ENCODE peak calls at places on chromosome 7, in ten cellular contexts. K, F, Q, V, T, U, J, O, N and X are unnamed samples. For H3K27me3, the result is how much of the 10 kb centered on the place peaks cover.

GRCh38 chr7:84145892-84146291 is 48.7 kb downstream of the SEMA3A start:
- DNase-seq in U (no peak), Q (no peak), N (no peak), T (no peak), O (no peak), V (no peak), J (no peak), K (peak), F (no peak), X (no peak)

GRCh38 chr7:135186841-135187253 is 16.3 kb upstream of the CYREN start:
- DNase-seq in O (no peak), T (no peak), F (no peak), N (no peak), J (no peak), V (no peak), U (no peak), Q (no peak), K (no peak), X (no peak)

GRCh38 chr7:65749039-65749438 is 123.8 kb upstream of the VKORC1L1 start:
- DNase-seq in U (no peak), V (no peak), K (no peak), Q (no peak), F (no peak), T (no peak), N (no peak), O (no peak), J (no peak), X (peak)

GRCh38 chr7:74203157-74203556 is 6.6 kb upstream of the LAT2 start:
- DNase-seq in J (peak), U (peak), T (peak), Q (no peak), K (peak), F (no peak), N (peak), O (peak), V (no peak), X (no peak)

GRCh38 chr7:38257350-38257677 is 16.1 kb downstream of the TARP start:
- DNase-seq in U (no peak), Q (no peak), N (no peak), K (no peak), J (no peak), V (no peak), O (no peak), F (no peak), T (no peak), X (no peak)

GRCh38 chr7:125061-125471 is 67.3 kb upstream of the FAM20C start:
- DNase-seq in N (no peak), K (no peak), J (no peak), V (no peak), T (no peak), U (no peak), O (no peak), Q (no peak), F (no peak), X (no peak)

GRCh38 chr7:84533209-84533608 is 338.6 kb upstream of the SEMA3A start:
- DNase-seq in T (no peak), N (no peak), V (no peak), J (no peak), Q (no peak), K (no peak), U (no peak), F (no peak), O (no peak), X (no peak)

GRCh38 chr7:130463553-130464434 is 23.0 kb upstream of the CEP41 start:
- DNase-seq in V (no peak), O (no peak), U (no peak), Q (no peak), K (no peak), N (no peak), J (no peak), F (no peak), T (peak), X (no peak)

GRCh38 chr7:98283127-98283886 is 1.8 kb downstream of the BRI3 start:
- DNase-seq in O (peak), K (peak), N (no peak), T (peak), V (no peak), J (no peak), Q (no peak), F (no peak), U (peak), X (no peak)

GRCh38 chr7:98418271-98418635 is 17.4 kb upstream of the BAIAP2L1 start:
- DNase-seq in Q (no peak), K (peak), O (no peak), J (no peak), U (no peak), T (no peak), F (no peak), N (no peak), V (no peak), X (no peak)

GRCh38 chr7:127776776-127777390 is 124.9 kb downstream of the SND1 start:
- DNase-seq in J (no peak), T (no peak), Q (no peak), U (peak), O (no peak), K (peak), F (no peak), N (no peak), V (no peak), X (no peak)

GRCh38 chr7:76358053-76358477 is 726 bp downstream of the YWHAG start:
- DNase-seq in Q (no peak), U (peak), V (no peak), N (peak), T (peak), J (peak), F (peak), K (peak), O (no peak), X (peak)

GRCh38 chr7:25698709-25699108 is 453.3 kb upstream of the NFE2L3 start:
- DNase-seq in J (no peak), Q (no peak), N (no peak), U (no peak), O (no peak), T (no peak), K (no peak), V (no peak), F (no peak), X (no peak)

GRCh38 chr7:140367528-140367927 is 30.8 kb downstream of the SLC37A3 start:
- DNase-seq in K (no peak), O (no peak), J (no peak), T (no peak), N (no peak), U (no peak), Q (no peak), F (no peak), V (no peak), X (no peak)

GRCh38 chr7:113291058-113291457 is 172.7 kb upstream of the SMIM30 start:
- DNase-seq in F (no peak), J (no peak), O (no peak), Q (no peak), T (no peak), U (no peak), K (no peak), N (no peak), V (no peak), X (no peak)

GRCh38 chr7:142856565-142857245 is 1.8 kb downstream of the EPHB6 start:
- DNase-seq in J (no peak), N (peak), U (no peak), K (no peak), T (no peak), V (no peak), O (peak), Q (no peak), F (no peak), X (no peak)

GRCh38 chr7:13742719-13743640 is 246.5 kb downstream of the ETV1 start:
- DNase-seq in V (no peak), K (peak), F (no peak), T (peak), O (peak), U (peak), N (peak), J (peak), Q (peak), X (no peak)

GRCh38 chr7:97513326-97513725 is 218.6 kb upstream of the TAC1 start:
- DNase-seq in K (no peak), U (no peak), F (no peak), J (no peak), N (no peak), V (no peak), O (no peak), T (no peak), Q (no peak), X (no peak)

GRCh38 chr7:27159278-27160146 is 3.0 kb upstream of the HOXA7 start:
- DNase-seq in N (no peak), F (no peak), Q (no peak), O (no peak), V (no peak), U (no peak), J (no peak), T (no peak), K (no peak), X (no peak)
- H3K27me3 ChIP-seq in N (half or more), F (half or more), Q (half or more), O (half or more), V (under half), U (under half), J (under half), T (half or more), K (under half), X (half or more)

DNA sequence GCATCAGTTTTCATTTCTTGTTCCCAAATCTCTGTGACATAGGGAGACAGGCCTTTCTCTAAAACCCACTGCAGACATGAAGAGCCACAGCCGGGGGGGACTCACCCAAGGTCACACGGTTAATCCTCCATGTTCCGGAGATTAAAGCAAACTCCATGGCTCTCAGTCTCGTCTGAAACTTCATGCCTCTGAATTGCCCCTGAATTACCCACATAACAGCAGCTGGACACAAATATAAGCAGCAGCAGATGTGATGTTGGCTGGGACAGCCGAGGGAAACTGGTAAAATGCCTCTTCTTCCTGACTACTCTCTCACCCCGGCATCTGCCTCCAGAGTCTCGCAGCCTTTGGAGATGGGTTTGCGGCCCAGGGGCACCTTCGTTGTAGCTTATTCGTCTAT is 402.3 kb downstream of the DNAJB6 start:
- DNase-seq in K (no peak), T (no peak), N (no peak), V (no peak), F (no peak), U (no peak), O (no peak), Q (no peak), J (no peak), X (no peak)
- H3K27me3 ChIP-seq in K (under half), T (under half), N (under half), V (under half), F (under half), U (under half), O (under half), Q (under half), J (under half), X (under half)

GRCh38 chr7:31028417-31028988 is 23.6 kb upstream of the ADCYAP1R1 start:
- DNase-seq in T (peak), Q (no peak), V (no peak), N (no peak), O (no peak), U (no peak), J (no peak), F (no peak), K (no peak), X (no peak)
- H3K27me3 ChIP-seq in T (under half), Q (under half), V (under half), N (under half), O (under half), U (under half), J (under half), F (under half), K (under half), X (under half)

GRCh38 chr7:20778063-20778721 is 8.5 kb downstream of the SP8 start:
- DNase-seq in J (peak), O (no peak), V (no peak), N (peak), U (no peak), F (no peak), K (peak), T (no peak), Q (no peak), X (no peak)

GRCh38 chr7:20779041-20779440 is 7.6 kb downstream of the SP8 start:
- DNase-seq in K (no peak), U (no peak), Q (no peak), J (no peak), O (no peak), V (no peak), T (no peak), F (no peak), N (no peak), X (no peak)

GRCh38 chr7:20777377-20778062 is 9.2 kb downstream of the SP8 start:
- DNase-seq in K (no peak), J (peak), O (no peak), U (no peak), Q (no peak), N (no peak), F (no peak), V (no peak), T (no peak), X (no peak)

GRCh38 chr7:20776214-20776875 is 10.3 kb downstream of the SP8 start:
- DNase-seq in K (no peak), T (no peak), J (no peak), Q (no peak), F (no peak), N (no peak), V (no peak), O (no peak), U (no peak), X (no peak)

DNA sequence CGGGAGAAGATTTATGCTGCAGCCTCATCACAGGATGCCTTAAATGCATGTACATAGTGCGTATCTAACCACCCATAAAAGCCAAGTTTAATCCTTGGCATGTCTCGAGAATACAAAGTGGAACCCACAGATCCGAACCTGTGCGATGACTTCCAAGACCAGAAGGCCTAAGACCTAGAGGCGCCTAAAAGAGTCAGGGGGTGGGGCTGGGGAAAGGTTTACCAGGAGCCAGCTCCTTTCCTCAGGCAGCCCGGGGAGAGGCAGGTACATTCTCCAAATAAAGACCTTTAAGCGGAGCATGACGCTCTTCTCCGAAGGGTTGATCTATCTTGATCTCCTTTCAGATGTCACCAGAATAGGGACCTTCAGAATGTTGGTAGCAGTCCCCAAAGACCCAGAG is 9.7 kb downstream of the SP8 start:
- DNase-seq in O (no peak), Q (no peak), K (no peak), J (no peak), T (no peak), F (no peak), V (no peak), U (no peak), N (no peak), X (no peak)
- H3K27me3 ChIP-seq in O (under half), Q (half or more), K (half or more), J (under half), T (half or more), F (under half), V (under half), U (under half), N (half or more), X (under half)

DNA sequence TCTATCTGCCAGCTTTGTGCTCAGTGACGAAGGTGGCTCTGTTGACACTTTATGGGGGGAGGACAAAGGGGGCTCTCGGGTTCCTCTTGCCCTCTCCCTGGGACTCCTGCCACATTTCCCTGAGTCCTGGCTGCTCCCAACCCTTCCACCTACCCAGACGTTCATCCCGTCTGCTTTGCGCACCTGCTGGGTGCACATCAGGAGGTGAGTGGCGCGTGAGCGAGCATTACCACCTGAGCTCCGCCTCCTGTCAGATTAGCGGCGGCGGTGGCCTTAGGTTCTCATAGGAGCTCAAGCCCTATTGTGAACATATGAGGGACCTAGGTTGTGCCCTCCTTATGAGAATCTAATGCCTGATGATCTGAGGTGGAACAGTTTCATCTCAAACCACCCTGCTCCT is 137.2 kb downstream of the DYNC2I1 start:
- DNase-seq in U (no peak), N (no peak), J (no peak), Q (no peak), K (no peak), F (no peak), T (no peak), V (no peak), O (no peak), X (no peak)
- H3K27me3 ChIP-seq in U (under half), N (under half), J (under half), Q (under half), K (half or more), F (under half), T (under half), V (under half), O (under half), X (under half)

GRCh38 chr7:28954936-28955335 is 3.2 kb downstream of the TRIL start:
- DNase-seq in U (no peak), O (no peak), T (no peak), F (no peak), V (no peak), J (no peak), Q (no peak), K (no peak), N (no peak), X (no peak)
- H3K27me3 ChIP-seq in U (under half), O (under half), T (under half), F (under half), V (under half), J (under half), Q (under half), K (under half), N (under half), X (under half)

DNA sequence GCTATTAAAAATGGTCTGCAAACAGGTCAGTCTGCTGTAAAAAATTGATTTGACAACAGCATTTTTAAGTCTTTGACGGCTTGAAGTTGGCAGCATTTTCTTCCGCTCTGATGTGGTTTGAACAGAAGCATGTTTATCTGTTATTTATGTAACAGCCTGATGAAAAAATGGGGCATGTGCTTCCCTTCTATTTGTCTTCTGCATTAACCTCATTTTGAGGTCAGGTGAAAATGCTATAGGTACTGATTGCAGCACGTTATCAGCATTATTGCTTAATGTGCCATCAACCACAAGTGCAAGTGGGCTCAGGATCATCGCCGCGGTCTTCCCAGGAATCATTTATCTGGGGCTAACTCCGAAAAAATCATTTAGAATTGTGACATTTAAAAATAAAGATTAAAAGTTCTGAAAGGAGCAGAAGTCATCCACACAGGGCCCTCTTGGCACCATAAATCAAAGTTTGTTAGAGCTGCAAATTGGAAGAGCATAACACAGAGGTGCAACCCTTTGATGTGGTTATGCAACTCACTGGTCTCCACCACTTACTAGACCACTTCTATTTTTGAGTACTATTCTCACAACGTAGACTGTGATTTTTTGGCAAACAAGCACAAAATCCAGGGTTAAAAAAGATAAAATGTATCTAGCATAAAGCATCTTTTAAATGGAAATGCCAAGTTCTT is 307.6 kb downstream of the MDFIC start:
- DNase-seq in J (no peak), N (no peak), F (no peak), O (peak), U (peak), T (no peak), Q (no peak), V (no peak), K (no peak), X (no peak)
- H3K27me3 ChIP-seq in J (under half), N (under half), F (under half), O (under half), U (under half), T (under half), Q (under half), V (under half), K (under half), X (under half)

GRCh38 chr7:159145544-159145891 is 851 bp upstream of the VIPR2 start:
- DNase-seq in J (no peak), V (no peak), T (no peak), K (no peak), F (no peak), O (no peak), Q (no peak), N (no peak), U (no peak), X (no peak)
- H3K27me3 ChIP-seq in J (under half), V (under half), T (under half), K (under half), F (under half), O (under half), Q (under half), N (under half), U (under half), X (under half)